ENCODE peak calls at places on chromosome 5, in five cellular contexts. One of them, this sample, is unnamed.

GRCh38 chr5:87048156-87048555 is 219.5 kb upstream of the RASA1 start:
- DNase-seq in T-cell: no peak
- DNase-seq in iPS DF 19.7: no peak
- DNase-seq in activated naive CD8-positive, alpha-beta T cell treated with anti-CD3 and anti-CD28 coated beads, Interleukin-2, amount 50 U/mL, for 16 hours: no peak
- DNase-seq in sciatic nerve: no peak
- DNase-seq in this sample: no peak

GRCh38 chr5:5419291-5420210 is 2.9 kb upstream of the ICE1 start:
- DNase-seq in T-cell: no peak
- DNase-seq in activated naive CD8-positive, alpha-beta T cell treated with anti-CD3 and anti-CD28 coated beads, Interleukin-2, amount 50 U/mL, for 16 hours: no peak
- DNase-seq in sciatic nerve: no peak
- DNase-seq in iPS DF 19.7: no peak
- DNase-seq in this sample: peak; percentile 80

GRCh38 chr5:106454651-106455415 is 1215.9 kb downstream of the EFNA5 start:
- DNase-seq in sciatic nerve: no peak
- DNase-seq in activated naive CD8-positive, alpha-beta T cell treated with anti-CD3 and anti-CD28 coated beads, Interleukin-2, amount 50 U/mL, for 16 hours: no peak
- DNase-seq in iPS DF 19.7: peak; percentile 33
- DNase-seq in T-cell: no peak
- DNase-seq in this sample: peak; percentile 27

GRCh38 chr5:10057356-10057755 is 192.3 kb downstream of the ATPSCKMT start:
- DNase-seq in sciatic nerve: no peak
- DNase-seq in iPS DF 19.7: no peak
- DNase-seq in activated naive CD8-positive, alpha-beta T cell treated with anti-CD3 and anti-CD28 coated beads, Interleukin-2, amount 50 U/mL, for 16 hours: no peak
- DNase-seq in T-cell: no peak
- DNase-seq in this sample: no peak

GRCh38 chr5:168226012-168226411 is 65.4 kb upstream of the WWC1 start:
- DNase-seq in sciatic nerve: no peak
- DNase-seq in iPS DF 19.7: no peak
- DNase-seq in activated naive CD8-positive, alpha-beta T cell treated with anti-CD3 and anti-CD28 coated beads, Interleukin-2, amount 50 U/mL, for 16 hours: no peak
- DNase-seq in T-cell: no peak
- DNase-seq in this sample: no peak

GRCh38 chr5:181189363-181189961 is 15.5 kb downstream of the TRIM7 start:
- DNase-seq in iPS DF 19.7: no peak
- DNase-seq in T-cell: peak; percentile 52
- DNase-seq in sciatic nerve: peak; percentile 74
- DNase-seq in activated naive CD8-positive, alpha-beta T cell treated with anti-CD3 and anti-CD28 coated beads, Interleukin-2, amount 50 U/mL, for 16 hours: no peak
- DNase-seq in this sample: peak; percentile 42

GRCh38 chr5:18744990-18745590 is 1110.8 kb downstream of the TAF11L14 start:
- DNase-seq in T-cell: no peak
- DNase-seq in activated naive CD8-positive, alpha-beta T cell treated with anti-CD3 and anti-CD28 coated beads, Interleukin-2, amount 50 U/mL, for 16 hours: no peak
- DNase-seq in iPS DF 19.7: no peak
- DNase-seq in sciatic nerve: no peak
- DNase-seq in this sample: no peak

GRCh38 chr5:135457424-135458071 is 5.4 kb upstream of the TIFAB start:
- DNase-seq in activated naive CD8-positive, alpha-beta T cell treated with anti-CD3 and anti-CD28 coated beads, Interleukin-2, amount 50 U/mL, for 16 hours: no peak
- DNase-seq in T-cell: peak; percentile 13
- DNase-seq in sciatic nerve: peak; percentile 77
- DNase-seq in iPS DF 19.7: no peak
- DNase-seq in this sample: peak; percentile 44

GRCh38 chr5:171721469-171721868 is 64.1 kb upstream of the SMIM23 start:
- DNase-seq in T-cell: no peak
- DNase-seq in activated naive CD8-positive, alpha-beta T cell treated with anti-CD3 and anti-CD28 coated beads, Interleukin-2, amount 50 U/mL, for 16 hours: no peak
- DNase-seq in sciatic nerve: no peak
- DNase-seq in iPS DF 19.7: no peak
- DNase-seq in this sample: no peak

GRCh38 chr5:57450991-57451876 is 31.4 kb downstream of the ACTBL2 start:
- DNase-seq in T-cell: no peak
- DNase-seq in activated naive CD8-positive, alpha-beta T cell treated with anti-CD3 and anti-CD28 coated beads, Interleukin-2, amount 50 U/mL, for 16 hours: no peak
- DNase-seq in sciatic nerve: no peak
- DNase-seq in iPS DF 19.7: no peak
- DNase-seq in this sample: peak; percentile 100

GRCh38 chr5:142225141-142225540 is 99.7 kb downstream of the SPRY4 start:
- DNase-seq in T-cell: no peak
- DNase-seq in sciatic nerve: no peak
- DNase-seq in activated naive CD8-positive, alpha-beta T cell treated with anti-CD3 and anti-CD28 coated beads, Interleukin-2, amount 50 U/mL, for 16 hours: no peak
- DNase-seq in iPS DF 19.7: no peak
- DNase-seq in this sample: no peak

GRCh38 chr5:11130111-11130510 is 369.1 kb upstream of the DAP start:
- DNase-seq in sciatic nerve: no peak
- DNase-seq in activated naive CD8-positive, alpha-beta T cell treated with anti-CD3 and anti-CD28 coated beads, Interleukin-2, amount 50 U/mL, for 16 hours: no peak
- DNase-seq in T-cell: no peak
- DNase-seq in iPS DF 19.7: no peak
- DNase-seq in this sample: no peak

GRCh38 chr5:149213264-149213663 is 58.4 kb upstream of the AFAP1L1 start:
- DNase-seq in activated naive CD8-positive, alpha-beta T cell treated with anti-CD3 and anti-CD28 coated beads, Interleukin-2, amount 50 U/mL, for 16 hours: no peak
- DNase-seq in T-cell: no peak
- DNase-seq in sciatic nerve: no peak
- DNase-seq in iPS DF 19.7: no peak
- DNase-seq in this sample: no peak

GRCh38 chr5:82405618-82406199 is 127.6 kb upstream of the RPS23 start:
- DNase-seq in iPS DF 19.7: no peak
- DNase-seq in activated naive CD8-positive, alpha-beta T cell treated with anti-CD3 and anti-CD28 coated beads, Interleukin-2, amount 50 U/mL, for 16 hours: no peak
- DNase-seq in T-cell: no peak
- DNase-seq in sciatic nerve: no peak
- DNase-seq in this sample: peak; percentile 98

GRCh38 chr5:61809651-61810050 is 477.6 kb downstream of the ZSWIM6 start:
- DNase-seq in activated naive CD8-positive, alpha-beta T cell treated with anti-CD3 and anti-CD28 coated beads, Interleukin-2, amount 50 U/mL, for 16 hours: no peak
- DNase-seq in iPS DF 19.7: no peak
- DNase-seq in T-cell: no peak
- DNase-seq in sciatic nerve: no peak
- DNase-seq in this sample: no peak

GRCh38 chr5:111063709-111064322 is 7.7 kb upstream of the TSLP start:
- DNase-seq in iPS DF 19.7: no peak
- DNase-seq in T-cell: no peak
- DNase-seq in sciatic nerve: no peak
- DNase-seq in activated naive CD8-positive, alpha-beta T cell treated with anti-CD3 and anti-CD28 coated beads, Interleukin-2, amount 50 U/mL, for 16 hours: no peak
- DNase-seq in this sample: peak; percentile 37

GRCh38 chr5:17099946-17100345 is 117.5 kb upstream of the BASP1 start:
- DNase-seq in T-cell: no peak
- DNase-seq in sciatic nerve: no peak
- DNase-seq in activated naive CD8-positive, alpha-beta T cell treated with anti-CD3 and anti-CD28 coated beads, Interleukin-2, amount 50 U/mL, for 16 hours: no peak
- DNase-seq in iPS DF 19.7: no peak
- DNase-seq in this sample: no peak

GRCh38 chr5:139776856-139777255 is 18.8 kb upstream of the PSD2 start:
- DNase-seq in sciatic nerve: no peak
- DNase-seq in T-cell: no peak
- DNase-seq in iPS DF 19.7: no peak
- DNase-seq in activated naive CD8-positive, alpha-beta T cell treated with anti-CD3 and anti-CD28 coated beads, Interleukin-2, amount 50 U/mL, for 16 hours: no peak
- DNase-seq in this sample: no peak

GRCh38 chr5:133287500-133287899 is 235.7 kb downstream of the HSPA4 start:
- DNase-seq in T-cell: no peak
- DNase-seq in sciatic nerve: peak; percentile 66
- DNase-seq in activated naive CD8-positive, alpha-beta T cell treated with anti-CD3 and anti-CD28 coated beads, Interleukin-2, amount 50 U/mL, for 16 hours: no peak
- DNase-seq in iPS DF 19.7: no peak
- DNase-seq in this sample: peak; percentile 43

GRCh38 chr5:154058055-154059038 is 19.6 kb downstream of the MFAP3 start:
- DNase-seq in sciatic nerve: no peak
- DNase-seq in iPS DF 19.7: no peak
- DNase-seq in activated naive CD8-positive, alpha-beta T cell treated with anti-CD3 and anti-CD28 coated beads, Interleukin-2, amount 50 U/mL, for 16 hours: no peak
- DNase-seq in T-cell: no peak
- DNase-seq in this sample: peak; percentile 62

GRCh38 chr5:56640763-56641406 is 174.5 kb upstream of the MAP3K1 start:
- DNase-seq in iPS DF 19.7: no peak
- DNase-seq in sciatic nerve: no peak
- DNase-seq in activated naive CD8-positive, alpha-beta T cell treated with anti-CD3 and anti-CD28 coated beads, Interleukin-2, amount 50 U/mL, for 16 hours: no peak
- DNase-seq in T-cell: no peak
- DNase-seq in this sample: no peak

GRCh38 chr5:167633931-167634341 is 657.5 kb upstream of the WWC1 start:
- DNase-seq in sciatic nerve: no peak
- DNase-seq in iPS DF 19.7: no peak
- DNase-seq in activated naive CD8-positive, alpha-beta T cell treated with anti-CD3 and anti-CD28 coated beads, Interleukin-2, amount 50 U/mL, for 16 hours: no peak
- DNase-seq in T-cell: no peak
- DNase-seq in this sample: peak; percentile 90

GRCh38 chr5:127870914-127871313 is 167.7 kb downstream of the CCDC192 start:
- DNase-seq in sciatic nerve: peak; percentile 77
- DNase-seq in T-cell: no peak
- DNase-seq in iPS DF 19.7: no peak
- DNase-seq in activated naive CD8-positive, alpha-beta T cell treated with anti-CD3 and anti-CD28 coated beads, Interleukin-2, amount 50 U/mL, for 16 hours: no peak
- DNase-seq in this sample: peak; percentile 77

GRCh38 chr5:68631884-68632283 is 416.3 kb downstream of the PIK3R1 start:
- DNase-seq in iPS DF 19.7: no peak
- DNase-seq in T-cell: no peak
- DNase-seq in activated naive CD8-positive, alpha-beta T cell treated with anti-CD3 and anti-CD28 coated beads, Interleukin-2, amount 50 U/mL, for 16 hours: no peak
- DNase-seq in sciatic nerve: no peak
- DNase-seq in this sample: no peak

GRCh38 chr5:181173420-181174342 is 26.3 kb downstream of the OR2V2 start:
- DNase-seq in activated naive CD8-positive, alpha-beta T cell treated with anti-CD3 and anti-CD28 coated beads, Interleukin-2, amount 50 U/mL, for 16 hours: no peak
- DNase-seq in T-cell: peak; percentile 40
- DNase-seq in sciatic nerve: no peak
- DNase-seq in iPS DF 19.7: no peak
- DNase-seq in this sample: no peak

GRCh38 chr5:141001854-141002666 is 35.8 kb downstream of the PCDHAC2 start:
- DNase-seq in sciatic nerve: peak; percentile 59
- DNase-seq in T-cell: no peak
- DNase-seq in iPS DF 19.7: peak; percentile 88
- DNase-seq in activated naive CD8-positive, alpha-beta T cell treated with anti-CD3 and anti-CD28 coated beads, Interleukin-2, amount 50 U/mL, for 16 hours: no peak
- DNase-seq in this sample: no peak

GRCh38 chr5:176412517-176413254 is 3.7 kb downstream of the CLTB start:
- DNase-seq in T-cell: no peak
- DNase-seq in sciatic nerve: no peak
- DNase-seq in activated naive CD8-positive, alpha-beta T cell treated with anti-CD3 and anti-CD28 coated beads, Interleukin-2, amount 50 U/mL, for 16 hours: no peak
- DNase-seq in iPS DF 19.7: no peak
- DNase-seq in this sample: no peak

GRCh38 chr5:35246928-35247644 is 16.8 kb upstream of the PRLR start:
- DNase-seq in T-cell: no peak
- DNase-seq in iPS DF 19.7: no peak
- DNase-seq in sciatic nerve: peak; percentile 77
- DNase-seq in activated naive CD8-positive, alpha-beta T cell treated with anti-CD3 and anti-CD28 coated beads, Interleukin-2, amount 50 U/mL, for 16 hours: no peak
- DNase-seq in this sample: peak; percentile 38

GRCh38 chr5:74963407-74963806 is 89.0 kb downstream of the GCNT4 start:
- DNase-seq in activated naive CD8-positive, alpha-beta T cell treated with anti-CD3 and anti-CD28 coated beads, Interleukin-2, amount 50 U/mL, for 16 hours: no peak
- DNase-seq in iPS DF 19.7: no peak
- DNase-seq in T-cell: no peak
- DNase-seq in sciatic nerve: no peak
- DNase-seq in this sample: peak; percentile 24

GRCh38 chr5:10233505-10233904 is 16.2 kb downstream of the ATPSCKMT start:
- DNase-seq in T-cell: no peak
- DNase-seq in sciatic nerve: no peak
- DNase-seq in activated naive CD8-positive, alpha-beta T cell treated with anti-CD3 and anti-CD28 coated beads, Interleukin-2, amount 50 U/mL, for 16 hours: no peak
- DNase-seq in iPS DF 19.7: no peak
- DNase-seq in this sample: peak; percentile 88

GRCh38 chr5:94241288-94241651 is 377.1 kb downstream of the KIAA0825 start:
- DNase-seq in activated naive CD8-positive, alpha-beta T cell treated with anti-CD3 and anti-CD28 coated beads, Interleukin-2, amount 50 U/mL, for 16 hours: no peak
- DNase-seq in iPS DF 19.7: no peak
- DNase-seq in sciatic nerve: no peak
- DNase-seq in T-cell: no peak
- DNase-seq in this sample: no peak

GRCh38 chr5:155532621-155533314 is 519.2 kb downstream of the KIF4B start:
- DNase-seq in T-cell: no peak
- DNase-seq in iPS DF 19.7: no peak
- DNase-seq in activated naive CD8-positive, alpha-beta T cell treated with anti-CD3 and anti-CD28 coated beads, Interleukin-2, amount 50 U/mL, for 16 hours: no peak
- DNase-seq in sciatic nerve: no peak
- DNase-seq in this sample: no peak

GRCh38 chr5:173454381-173454763 is 126.2 kb upstream of the STC2 start:
- DNase-seq in T-cell: no peak
- DNase-seq in iPS DF 19.7: no peak
- DNase-seq in activated naive CD8-positive, alpha-beta T cell treated with anti-CD3 and anti-CD28 coated beads, Interleukin-2, amount 50 U/mL, for 16 hours: no peak
- DNase-seq in sciatic nerve: no peak
- DNase-seq in this sample: peak; percentile 91

This sample was measured in fibroblast of the aortic adventitia.